ENCODE peak calls at places on chromosomes 12 and 14, in six cellular contexts. D, X, Y, S, M and V are unnamed samples.

GRCh38 chr12:98594050-98594853 is 766 bp downstream of the SLC25A3 start:
- DNase-seq in D (no peak), X (no peak), Y (peak), S (peak), M (no peak), V (no peak)

GRCh38 chr12:118060301-118061010 is 523 bp downstream of the WSB2 start:
- DNase-seq in D (no peak), X (no peak), Y (peak), S (no peak), M (no peak), V (peak)

GRCh38 chr14:92460916-92461579 is 52.5 kb upstream of the RIN3 start:
- DNase-seq in D (peak), X (peak), Y (peak), S (no peak), M (peak), V (no peak)

GRCh38 chr12:131362290-131363211 is 348.3 kb upstream of the SFSWAP start:
- DNase-seq in D (no peak), X (no peak), Y (no peak), S (no peak), M (no peak), V (no peak)

GRCh38 chr14:97056086-97056485 is 258.9 kb downstream of the VRK1 start:
- DNase-seq in D (no peak), X (no peak), Y (no peak), S (no peak), M (no peak), V (no peak)

GRCh38 chr12:64450057-64450640 is 1.8 kb upstream of the TBK1 start:
- DNase-seq in D (no peak), X (no peak), Y (no peak), S (no peak), M (no peak), V (no peak)

GRCh38 chr14:49449749-49450148 is 136.4 kb downstream of the RPS29 start:
- DNase-seq in D (no peak), X (no peak), Y (no peak), S (no peak), M (no peak), V (no peak)

GRCh38 chr12:117352260-117352659 is 9.2 kb downstream of the NOS1 start:
- DNase-seq in D (no peak), X (no peak), Y (no peak), S (peak), M (no peak), V (no peak)

GRCh38 chr14:66677780-66678179 is 169.8 kb downstream of the GPHN start:
- DNase-seq in D (no peak), X (no peak), Y (no peak), S (no peak), M (no peak), V (no peak)

GRCh38 chr14:51004801-51005526 is 60.7 kb upstream of the PYGL start:
- DNase-seq in D (no peak), X (no peak), Y (peak), S (peak), M (peak), V (no peak)

DNA sequence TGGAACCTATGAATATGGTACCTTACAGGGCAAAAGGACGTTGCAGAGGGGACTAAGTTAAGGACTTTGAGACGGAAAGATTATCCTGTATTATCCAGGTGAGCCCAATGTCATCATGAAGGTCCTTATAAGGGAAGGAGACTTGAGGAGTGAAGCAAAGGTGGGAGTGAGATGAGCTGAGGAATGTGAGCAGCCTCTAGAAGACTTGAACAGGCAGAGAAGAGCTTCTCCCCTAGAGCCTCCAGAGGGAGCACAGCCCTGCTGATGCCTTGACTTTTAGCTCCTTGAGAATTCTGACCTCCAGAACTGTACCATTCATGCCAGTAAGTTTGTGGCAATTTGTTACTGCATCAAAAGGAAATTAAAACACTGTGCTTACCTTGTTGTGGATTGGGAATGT is 41.8 kb upstream of the DCD start:
- DNase-seq in D (no peak), X (no peak), Y (no peak), S (peak), M (peak), V (no peak)
- TF ChIP-seq CTCF in D (peak), X (no peak), Y (no peak), S (no peak), M (no peak), V (peak)

GRCh38 chr14:30657606-30658163 is 35.6 kb downstream of the SCFD1 start:
- DNase-seq in D (no peak), X (no peak), Y (peak), S (no peak), M (peak), V (no peak)
- TF ChIP-seq CTCF in D (no peak), X (peak), Y (peak), S (peak), M (peak), V (peak)

GRCh38 chr12:48979602-48980388 is 1.7 kb downstream of the WNT1 start:
- DNase-seq in D (no peak), X (no peak), Y (no peak), S (no peak), M (no peak), V (no peak)

GRCh38 chr12:48980953-48981756 is 3.0 kb downstream of the WNT1 start:
- DNase-seq in D (no peak), X (no peak), Y (no peak), S (no peak), M (no peak), V (no peak)

GRCh38 chr12:48981757-48982157 is 3.6 kb downstream of the WNT1 start:
- DNase-seq in D (no peak), X (no peak), Y (no peak), S (no peak), M (no peak), V (no peak)

GRCh38 chr12:48978741-48979601 is 849 bp downstream of the WNT1 start:
- DNase-seq in D (no peak), X (no peak), Y (no peak), S (no peak), M (no peak), V (no peak)

GRCh38 chr12:48980389-48980952 is 2.3 kb downstream of the WNT1 start:
- DNase-seq in D (no peak), X (no peak), Y (no peak), S (no peak), M (no peak), V (no peak)
- TF ChIP-seq CTCF in D (no peak), X (no peak), Y (no peak), S (peak), M (no peak), V (no peak)

DNA sequence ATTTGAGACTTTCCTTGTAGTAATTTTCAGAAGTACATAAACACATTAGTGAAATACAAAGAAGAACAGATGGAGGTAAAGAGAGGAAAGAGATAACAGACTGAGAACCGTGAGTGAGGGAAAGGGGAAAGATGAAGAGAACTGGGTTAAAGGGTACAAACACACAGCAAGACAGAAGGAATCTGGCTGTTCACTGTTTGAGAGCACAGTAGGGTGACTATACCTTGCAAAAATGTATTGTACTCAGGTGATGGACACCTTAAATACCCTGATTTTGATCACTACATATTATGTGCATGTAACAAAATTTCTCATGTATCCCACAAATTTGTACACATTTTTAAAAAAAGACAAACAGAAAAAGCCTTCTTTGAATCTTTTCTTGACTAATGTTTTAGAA is 2.7 kb upstream of the TRHDE start:
- DNase-seq in D (no peak), X (no peak), Y (no peak), S (no peak), M (no peak), V (no peak)
- TF ChIP-seq CTCF in D (no peak), X (no peak), Y (no peak), S (no peak), M (no peak), V (no peak)

DNA sequence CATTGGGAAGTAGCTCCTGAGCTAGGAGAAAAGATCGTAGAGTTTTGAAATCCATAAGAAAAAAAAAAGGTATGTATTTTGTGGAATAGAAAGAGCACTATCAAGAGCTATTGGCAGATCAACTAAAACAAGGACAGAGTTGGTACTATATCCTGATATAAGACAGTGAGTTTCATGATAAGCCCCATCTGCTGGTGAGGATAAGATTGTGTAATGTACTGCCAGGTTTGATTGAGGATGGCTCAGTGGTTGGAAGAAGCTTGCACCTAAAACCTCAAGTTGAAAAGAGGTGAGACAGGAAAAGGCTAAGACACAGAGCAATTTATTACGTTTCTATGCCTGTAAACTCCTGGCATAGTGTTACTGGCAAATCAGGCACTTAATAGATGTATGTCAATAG is 525.6 kb downstream of the FLRT2 start:
- DNase-seq in D (no peak), X (no peak), Y (peak), S (no peak), M (peak), V (no peak)
- TF ChIP-seq CTCF in D (no peak), X (no peak), Y (no peak), S (no peak), M (no peak), V (peak)

GRCh38 chr12:16681196-16681595 is 75.2 kb upstream of the LMO3 start:
- DNase-seq in D (no peak), X (no peak), Y (no peak), S (no peak), M (no peak), V (no peak)

GRCh38 chr12:16685107-16685506 is 79.1 kb upstream of the LMO3 start:
- DNase-seq in D (no peak), X (no peak), Y (peak), S (no peak), M (peak), V (no peak)
- TF ChIP-seq CTCF in D (peak), X (no peak), Y (peak), S (peak), M (peak), V (peak)